ENCODE peak calls at places on chromosomes 13 and 19, in four cellular contexts. S is K562, G is HCT116, R is H1. A is an unnamed sample.
A peak's percentile ranks its signal among the peaks of the same experiment; 100 is the strongest.

GRCh38 chr13:25292301-25292700 is 5.0 kb upstream of the MTMR6 start:
- DNase-seq in S (peak; percentile 31), G (no peak), R (no peak), A (no peak)

GRCh38 chr19:19267305-19267704 is 5.8 kb downstream of the TM6SF2 start:
- DNase-seq in S (no peak), G (no peak), R (no peak), A (no peak)

GRCh38 chr19:44002212-44002565 is 568 bp upstream of the ZNF230 start:
- DNase-seq in S (no peak), G (no peak), R (no peak), A (no peak)

GRCh38 chr19:29539668-29540067 is 13.9 kb downstream of the VSTM2B start:
- DNase-seq in S (no peak), G (no peak), R (peak; percentile 33), A (no peak)

GRCh38 chr13:19586904-19587634 is 25.7 kb upstream of the TPTE2 start:
- DNase-seq in S (peak; percentile 51), G (no peak), R (no peak), A (peak; percentile 65)

GRCh38 chr19:51729781-51730180 is 6.0 kb upstream of the HAS1 start:
- DNase-seq in S (no peak), G (no peak), R (no peak), A (no peak)

GRCh38 chr19:661427-662196 is 1.4 kb downstream of the RNF126 start:
- DNase-seq in S (peak; percentile 55), G (no peak), R (no peak), A (no peak)

GRCh38 chr19:19956431-19957075 is 55.8 kb downstream of the ZNF93 start:
- DNase-seq in S (peak; percentile 8), G (no peak), R (peak; percentile 75), A (no peak)

GRCh38 chr13:36680918-36681317 is 7.1 kb downstream of the SERTM1 start:
- DNase-seq in S (no peak), G (no peak), R (no peak), A (no peak)

GRCh38 chr19:681029-681626 is 4.9 kb downstream of the FSTL3 start:
- DNase-seq in S (peak; percentile 93), G (no peak), R (no peak), A (no peak)

GRCh38 chr19:45887311-45887710 is 1.4 kb upstream of the IRF2BP1 start:
- DNase-seq in S (no peak), G (no peak), R (no peak), A (no peak)

GRCh38 chr19:48489608-48490216 is 20.5 kb downstream of the CYTH2 start:
- DNase-seq in S (peak; percentile 80), G (peak; percentile 60), R (peak; percentile 99), A (no peak)

GRCh38 chr19:31543456-31543855 is 194.2 kb upstream of the TSHZ3 start:
- DNase-seq in S (no peak), G (no peak), R (no peak), A (no peak)

GRCh38 chr19:47518139-47518538 is 3.3 kb upstream of the NAPA start:
- DNase-seq in S (no peak), G (no peak), R (no peak), A (peak; percentile 90)

GRCh38 chr19:51441410-51442390 is 16.6 kb downstream of the SIGLEC8 start:
- DNase-seq in S (peak; percentile 82), G (no peak), R (no peak), A (peak; percentile 91)

GRCh38 chr13:43522788-43523187 is 264.0 kb downstream of the ENOX1 start:
- DNase-seq in S (no peak), G (no peak), R (no peak), A (no peak)

GRCh38 chr19:49876422-49877019 is 634 bp downstream of the AKT1S1 start:
- DNase-seq in S (peak; percentile 99), G (peak; percentile 98), R (peak; percentile 95), A (peak; percentile 96)

DNA sequence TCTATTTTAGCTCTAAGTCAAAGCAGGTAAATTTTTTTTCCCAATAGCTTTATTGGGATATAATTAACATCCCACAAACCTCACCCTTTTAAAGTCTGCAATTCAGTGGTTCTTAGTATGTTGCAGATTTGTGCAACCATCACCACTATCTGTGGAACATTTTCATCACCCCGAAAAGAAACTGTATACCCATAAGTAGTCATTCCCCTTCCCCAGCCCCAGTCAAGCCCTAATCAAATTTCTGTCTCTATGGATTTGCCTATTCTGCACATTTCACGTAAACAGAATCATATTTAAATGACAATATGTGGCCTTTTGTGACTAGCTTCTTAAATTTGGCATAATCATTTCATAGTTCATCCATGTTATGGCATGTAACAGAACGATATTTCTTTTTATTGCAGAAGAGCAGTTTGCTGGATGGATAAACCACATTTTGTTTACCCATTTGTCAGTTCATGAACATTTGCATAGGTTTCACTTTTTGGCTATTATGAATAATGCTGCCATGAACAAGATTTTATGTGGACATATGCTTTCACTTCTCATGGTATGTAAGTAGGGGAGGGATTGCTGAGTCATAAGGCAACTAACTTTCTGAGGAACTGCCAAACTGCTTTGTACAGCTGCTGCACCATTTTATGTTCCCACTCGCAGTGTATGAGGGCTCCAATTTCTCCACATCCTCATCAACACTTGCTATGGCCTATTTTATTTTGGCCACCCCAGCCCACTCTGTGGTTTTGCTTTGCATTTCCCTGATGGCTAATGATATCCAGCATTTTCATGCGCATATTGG is 10.9 kb downstream of the SLC46A3 start:
- DNase-seq in S (peak; percentile 57), G (no peak), R (no peak), A (peak; percentile 94)
- TF ChIP-seq EGR1 in S (no peak), G (no peak), R (no peak), A (no peak)

GRCh38 chr13:75505327-75505726 is 23.4 kb upstream of the TBC1D4 start:
- DNase-seq in S (no peak), G (no peak), R (no peak), A (no peak)
- TF ChIP-seq EGR1 in S (no peak), G (no peak), R (no peak), A (no peak)

GRCh38 chr19:1908364-1908678 is 3.1 kb downstream of the ADAT3 start:
- DNase-seq in S (no peak), G (no peak), R (no peak), A (no peak)

GRCh38 chr19:1910169-1910568 is 5.0 kb downstream of the ADAT3 start:
- DNase-seq in S (no peak), G (no peak), R (no peak), A (no peak)

GRCh38 chr19:1906985-1907562 is 1.9 kb downstream of the ADAT3 start:
- DNase-seq in S (no peak), G (no peak), R (no peak), A (no peak)

GRCh38 chr19:1905863-1906375 is 720 bp downstream of the ADAT3 start:
- DNase-seq in S (no peak), G (no peak), R (no peak), A (no peak)

DNA sequence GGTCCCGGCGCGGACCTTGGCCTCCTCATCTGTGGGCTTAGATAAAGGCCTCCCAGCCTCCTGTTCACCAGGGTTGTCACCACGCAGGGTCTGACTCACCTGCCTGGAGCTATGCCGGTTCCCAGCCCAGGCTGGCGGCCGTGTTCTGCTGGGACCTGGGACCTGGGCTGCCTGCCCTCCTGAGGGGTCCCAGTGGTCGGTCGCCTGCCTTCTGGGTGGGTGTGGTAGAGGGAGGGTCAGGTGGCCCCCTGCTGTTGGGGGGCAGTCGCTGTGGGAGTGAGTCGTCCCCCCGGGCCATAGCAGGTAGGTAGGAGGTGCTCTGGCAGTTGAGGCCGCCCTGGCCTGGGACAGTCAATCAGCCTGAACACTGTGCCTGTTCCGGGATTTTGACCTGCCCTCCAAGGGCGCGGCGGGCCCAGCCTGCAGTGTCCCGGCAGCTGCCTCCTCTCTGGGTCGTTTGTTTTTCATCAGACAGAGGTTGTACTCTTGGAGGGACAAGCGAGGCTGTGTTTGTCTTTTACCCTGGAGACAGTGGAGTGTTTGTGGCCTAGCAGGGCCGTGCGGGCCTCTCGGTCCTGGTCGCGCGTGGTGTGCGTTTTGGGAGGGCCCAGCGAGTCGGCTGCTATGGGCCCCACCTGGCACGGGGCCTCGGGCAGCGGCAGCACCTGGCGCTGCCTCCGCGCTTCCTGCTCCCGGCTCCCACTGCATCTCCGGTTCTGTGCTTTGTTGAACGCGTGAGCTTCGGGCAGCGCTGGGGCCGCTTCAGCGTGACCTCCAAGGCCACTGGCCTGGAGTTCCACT is 2.6 kb downstream of the ADAT3 start:
- DNase-seq in S (peak; percentile 56), G (no peak), R (no peak), A (no peak)
- TF ChIP-seq EGR1 in S (no peak), G (no peak), R (no peak), A (no peak)

GRCh38 chr19:6375411-6376010 is at the start of gene PSPN:
- DNase-seq in S (no peak), G (no peak), R (peak; percentile 47), A (no peak)

GRCh38 chr19:6374711-6375410 is 872 bp downstream of the PSPN start:
- DNase-seq in S (no peak), G (no peak), R (no peak), A (no peak)

GRCh38 chr19:6378498-6378897 is 2.8 kb upstream of the PSPN start:
- DNase-seq in S (no peak), G (no peak), R (no peak), A (no peak)

GRCh38 chr19:6378036-6378435 is 2.3 kb upstream of the PSPN start:
- DNase-seq in S (no peak), G (no peak), R (no peak), A (no peak)

DNA sequence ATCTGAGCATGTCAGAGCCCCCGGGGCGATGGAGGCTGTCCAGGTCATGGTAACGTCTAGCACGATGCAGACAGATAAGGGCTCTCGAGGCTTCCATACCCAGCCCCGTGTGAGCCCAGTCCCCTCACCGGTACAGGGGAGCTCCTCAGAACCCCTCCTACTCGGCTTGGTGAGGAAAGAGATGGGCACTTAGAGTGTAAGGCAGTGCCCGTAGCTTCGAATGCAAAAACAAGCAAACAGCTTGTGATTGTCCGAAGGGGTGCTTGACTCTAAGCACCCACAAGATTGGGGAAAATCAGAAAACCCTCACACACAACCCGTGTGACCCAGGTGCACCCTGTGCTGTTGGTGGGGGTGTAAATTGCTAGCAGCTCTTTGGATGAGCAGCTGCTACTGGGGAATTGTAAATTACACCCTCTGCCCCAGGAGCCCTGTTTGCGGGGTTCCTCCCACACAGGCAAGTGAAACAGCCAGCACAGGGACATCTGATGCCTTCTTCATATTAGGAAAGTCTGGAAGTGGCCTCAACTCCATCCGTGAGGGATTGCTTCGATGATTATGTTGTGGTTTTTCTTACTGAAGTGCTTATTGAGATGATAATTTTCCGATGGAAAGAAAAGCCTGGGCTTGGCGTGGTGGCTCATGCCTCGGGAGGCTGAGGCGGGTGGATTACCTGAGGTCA is 920 bp upstream of the PSPN start:
- DNase-seq in S (no peak), G (no peak), R (no peak), A (no peak)
- TF ChIP-seq EGR1 in S (no peak), G (no peak), R (no peak), A (no peak)

DNA sequence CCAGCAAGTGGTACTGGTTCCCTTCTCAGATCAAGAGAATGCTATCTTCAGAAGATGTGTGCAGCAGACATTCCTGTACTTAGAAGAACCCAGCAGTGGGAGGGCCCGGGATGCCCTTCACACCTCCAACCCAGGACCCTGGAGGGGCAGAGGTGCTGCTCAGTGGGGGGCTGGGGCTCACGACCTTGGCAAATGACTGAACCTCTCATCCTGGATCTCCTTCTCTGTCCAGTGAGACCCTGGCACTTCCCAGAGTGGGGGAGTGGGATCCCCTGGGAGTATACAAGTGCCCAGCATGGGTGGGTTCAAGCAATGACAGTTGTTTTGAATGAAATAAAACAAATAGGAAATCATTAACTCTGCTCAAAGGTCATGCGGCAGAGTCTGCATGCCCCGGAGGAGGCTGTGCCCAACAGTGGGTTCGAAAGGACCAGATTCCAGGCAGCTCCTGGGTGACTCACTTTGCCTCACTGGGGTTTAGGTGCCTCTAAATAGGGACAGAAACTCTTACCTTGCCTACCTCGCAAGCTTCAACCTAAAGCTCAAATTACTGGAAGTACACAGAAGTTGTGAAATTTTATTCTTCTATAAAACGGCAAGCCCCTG is 26.9 kb downstream of the GGACT start:
- DNase-seq in S (no peak), G (no peak), R (no peak), A (no peak)
- TF ChIP-seq EGR1 in S (no peak), G (no peak), R (no peak), A (no peak)